ENCODE peak calls at places on chromosomes 6 and 20, in four cellular contexts. L, M, K and N are unnamed samples.
A peak's percentile ranks its signal among the peaks of the same experiment; 100 is the strongest.

GRCh38 chr20:21767739-21768223 is 62.3 kb downstream of the PAX1 start:
- DNase-seq in L (peak; percentile 14), M (peak; percentile 86), K (no peak), N (peak; percentile 89)

GRCh38 chr20:22796465-22797077 is 212.2 kb upstream of the FOXA2 start:
- DNase-seq in L (no peak), M (no peak), K (no peak), N (no peak)

GRCh38 chr20:55057779-55058415 is 582.5 kb downstream of the DOK5 start:
- DNase-seq in L (no peak), M (no peak), K (no peak), N (no peak)

GRCh38 chr6:3913077-3913957 is 64.1 kb downstream of the FAM50B start:
- DNase-seq in L (peak; percentile 72), M (peak; percentile 99), K (no peak), N (no peak)

GRCh38 chr20:20711413-20711812 is 1.0 kb downstream of the RALGAPA2 start:
- DNase-seq in L (no peak), M (no peak), K (no peak), N (no peak)

GRCh38 chr6:7414811-7415210 is 25.2 kb downstream of the RIOK1 start:
- DNase-seq in L (no peak), M (no peak), K (no peak), N (no peak)

GRCh38 chr6:123742626-123743025 is 61.0 kb upstream of the NKAIN2 start:
- DNase-seq in L (no peak), M (no peak), K (no peak), N (no peak)

GRCh38 chr20:58420798-58421496 is 31.9 kb downstream of the VAPB start:
- DNase-seq in L (peak; percentile 18), M (no peak), K (no peak), N (no peak)

GRCh38 chr20:3164763-3165410 is 5.2 kb upstream of the FASTKD5 start:
- DNase-seq in L (no peak), M (no peak), K (no peak), N (no peak)

GRCh38 chr6:40413231-40413755 is 173.9 kb downstream of the LRFN2 start:
- DNase-seq in L (no peak), M (no peak), K (no peak), N (no peak)

GRCh38 chr6:88380083-88380482 is 213.9 kb upstream of the CNR1 start:
- DNase-seq in L (no peak), M (no peak), K (no peak), N (no peak)

GRCh38 chr20:59938221-59938620 is 1.9 kb downstream of the PPP1R3D start:
- DNase-seq in L (no peak), M (no peak), K (no peak), N (no peak)

GRCh38 chr20:18190466-18191233 is 53.0 kb downstream of the KAT14 start:
- DNase-seq in L (no peak), M (no peak), K (no peak), N (peak; percentile 34)

GRCh38 chr6:71489736-71490135 is 201.1 kb downstream of the OGFRL1 start:
- DNase-seq in L (no peak), M (peak; percentile 47), K (no peak), N (peak; percentile 11)

GRCh38 chr20:77231-77630 is 10.2 kb upstream of the DEFB125 start:
- DNase-seq in L (no peak), M (no peak), K (no peak), N (no peak)

GRCh38 chr6:121285041-121285440 is 49.2 kb downstream of the TBC1D32 start:
- DNase-seq in L (no peak), M (no peak), K (no peak), N (no peak)

GRCh38 chr6:145963216-145964068 is 716 bp downstream of the SHPRH start:
- DNase-seq in L (peak; percentile 55), M (no peak), K (peak; percentile 8), N (peak; percentile 51)

GRCh38 chr6:2940851-2941250 is 30.5 kb downstream of the SERPINB6 start:
- DNase-seq in L (no peak), M (no peak), K (no peak), N (no peak)

GRCh38 chr6:41706876-41707564 is 28.4 kb downstream of the TFEB start:
- DNase-seq in L (no peak), M (no peak), K (no peak), N (no peak)

GRCh38 chr6:39853604-39854003 is 61.4 kb downstream of the DAAM2 start:
- DNase-seq in L (no peak), M (no peak), K (no peak), N (no peak)

GRCh38 chr6:30990422-30991086 is 7.0 kb downstream of the MUC21 start:
- DNase-seq in L (no peak), M (no peak), K (no peak), N (no peak)

GRCh38 chr6:31037169-31037568 is 26.9 kb downstream of the MUC22 start:
- DNase-seq in L (no peak), M (no peak), K (no peak), N (no peak)

GRCh38 chr20:12371955-12372354 is 454.3 kb downstream of the BTBD3 start:
- DNase-seq in L (no peak), M (no peak), K (no peak), N (no peak)

GRCh38 chr6:127301199-127301700 is 34.6 kb downstream of the RNF146 start:
- DNase-seq in L (no peak), M (no peak), K (no peak), N (no peak)

GRCh38 chr6:125597411-125598253 is 151.8 kb upstream of the HEY2 start:
- DNase-seq in L (no peak), M (no peak), K (no peak), N (no peak)

DNA sequence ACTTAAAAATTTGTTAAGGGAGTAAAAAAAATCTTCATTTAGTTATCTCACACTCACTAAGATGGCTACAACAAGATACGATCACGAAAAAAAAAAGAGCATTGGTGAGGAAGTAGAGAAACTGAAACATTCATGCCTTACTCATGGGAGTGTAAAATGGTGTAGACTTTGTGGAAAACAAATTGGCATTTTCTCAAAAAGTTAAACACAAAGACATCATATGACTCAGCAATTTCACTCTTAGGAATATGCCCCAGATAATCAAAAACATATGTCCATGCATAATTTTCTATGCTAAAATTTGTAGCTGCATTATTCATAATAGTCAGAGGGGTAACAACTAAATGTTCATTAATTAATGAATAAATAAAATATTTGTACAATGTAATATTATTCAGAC is 120.9 kb upstream of the IRAK1BP1 start:
- DNase-seq in L (no peak), M (no peak), K (no peak), N (no peak)
- TF ChIP-seq CREM in L (no peak), M (no peak), K (no peak), N (no peak)

DNA sequence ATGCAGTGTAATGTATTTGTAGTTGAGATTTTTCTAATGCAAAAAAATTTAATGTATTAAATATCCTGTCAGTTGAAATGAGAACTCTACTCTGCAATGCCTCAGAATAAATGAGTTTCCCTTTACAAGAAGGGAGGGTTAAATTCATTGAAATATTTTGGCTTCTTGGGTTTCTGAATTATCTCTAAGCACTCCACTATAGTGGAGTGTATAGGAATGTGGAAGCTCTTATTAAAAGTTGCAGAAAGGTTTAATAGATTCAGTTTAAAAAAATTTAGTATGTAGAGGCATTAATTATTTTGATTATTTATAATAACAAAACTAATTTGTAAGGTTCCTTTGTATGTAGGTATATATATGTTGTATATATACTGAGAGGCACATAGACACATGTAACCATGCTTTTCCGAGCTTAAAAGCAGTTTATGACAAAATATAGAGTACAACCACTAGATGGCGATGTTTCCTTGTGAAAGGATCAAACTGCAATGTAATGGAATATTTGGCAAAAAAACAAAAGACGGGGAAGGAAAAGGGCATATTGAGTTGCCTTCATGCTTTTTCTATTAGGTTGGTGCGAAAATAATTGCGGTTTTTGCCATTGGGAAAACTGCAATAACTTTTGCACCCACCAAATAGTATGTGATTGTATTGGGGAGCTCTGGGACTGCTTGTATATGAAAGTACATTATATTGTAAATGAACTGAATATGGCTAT is 144.2 kb downstream of the MYO6 start:
- DNase-seq in L (peak; percentile 24), M (peak; percentile 61), K (peak; percentile 19), N (no peak)
- TF ChIP-seq CREM in L (no peak), M (no peak), K (no peak), N (no peak)

GRCh38 chr20:6665161-6665560 is 102.3 kb upstream of the BMP2 start:
- DNase-seq in L (no peak), M (no peak), K (no peak), N (no peak)
- TF ChIP-seq CREM in L (no peak), M (no peak), K (no peak), N (no peak)

DNA sequence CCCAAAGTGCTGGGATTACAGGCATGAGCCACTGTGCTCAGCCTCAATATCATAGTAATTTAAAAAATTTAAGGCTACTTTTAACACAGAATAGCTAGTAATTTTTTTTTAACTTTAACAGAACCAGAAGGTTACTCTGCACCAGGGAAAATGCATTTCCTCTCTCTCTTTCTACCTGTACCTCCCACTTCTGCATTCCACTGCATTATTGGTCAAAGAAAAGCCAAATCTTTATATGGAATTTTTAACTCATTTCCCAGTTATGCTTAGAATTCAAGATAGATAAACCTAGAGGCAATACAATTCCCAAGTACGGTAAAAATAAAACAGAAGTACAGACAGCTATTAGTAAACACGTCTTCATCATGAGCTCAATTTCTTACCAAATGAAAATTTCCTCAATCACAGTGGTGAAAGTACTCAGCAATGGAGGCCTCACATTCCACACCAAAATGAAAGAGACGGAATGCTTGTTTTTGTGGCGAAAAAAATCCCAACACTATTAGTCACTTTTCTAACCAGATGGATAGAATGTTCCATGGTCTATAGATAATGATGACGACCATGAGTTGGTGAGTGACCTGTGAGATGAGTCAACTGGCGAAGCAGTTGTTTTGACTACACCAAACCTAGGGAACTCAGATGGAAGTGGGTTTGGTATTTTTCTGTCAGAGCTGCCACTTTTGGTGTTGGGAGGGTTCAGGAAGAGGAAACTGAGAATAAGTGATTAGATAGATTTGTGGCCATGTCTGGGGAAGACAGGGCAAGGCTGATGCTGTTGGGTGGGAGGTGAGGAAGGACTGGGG is 104.7 kb upstream of the SGK1 start:
- DNase-seq in L (no peak), M (peak; percentile 20), K (no peak), N (no peak)
- TF ChIP-seq CREM in L (peak; percentile 12), M (no peak), K (no peak), N (no peak)

DNA sequence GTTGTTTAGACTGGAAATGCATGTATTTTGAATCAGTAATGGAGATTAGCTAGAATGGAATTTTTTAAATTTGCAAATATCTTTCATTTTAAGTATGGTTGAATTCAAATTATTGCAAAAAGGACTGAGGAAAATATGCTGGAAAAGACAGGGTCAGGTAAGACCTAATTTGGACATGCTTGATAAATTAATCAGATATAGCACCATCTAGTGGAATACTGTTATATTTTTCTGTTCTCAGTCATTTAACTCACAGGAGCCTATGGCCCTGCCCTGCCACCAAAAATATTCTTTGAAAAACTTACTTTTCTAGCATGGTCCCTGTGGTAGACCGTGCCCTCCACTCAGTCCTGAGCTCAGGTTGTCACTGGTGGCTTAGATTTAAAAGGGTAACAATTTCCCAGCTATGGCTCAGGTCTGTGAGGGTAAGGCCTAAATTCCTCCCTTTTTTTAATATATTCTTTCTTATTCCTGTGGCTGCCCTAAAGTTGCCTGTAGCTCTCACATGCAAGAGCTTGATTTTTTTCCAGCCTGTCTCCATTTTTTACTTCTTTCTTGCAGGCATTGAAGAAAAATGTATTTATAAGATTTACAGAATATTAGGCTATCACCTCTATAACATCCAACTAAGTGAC is 25.3 kb upstream of the KIAA1586 start:
- DNase-seq in L (peak; percentile 35), M (peak; percentile 46), K (no peak), N (no peak)
- TF ChIP-seq CREM in L (no peak), M (no peak), K (no peak), N (no peak)